ENCODE peak calls at places on chromosomes 1 and 21, in ten cellular contexts. Z is hepatic stellate cell; O is stimulated activated CD4-positive, alpha-beta T cell treated with anti-CD3 and anti-CD28 coated beads, Interleukin-4, amount 100 ng/mL, for 24 hours; K is stimulated activated CD8-positive, alpha-beta memory T cell treated with anti-CD3 and anti-CD28 coated beads, Interleukin-15, amount 100 ng/mL, for 1 hour; M is stomach; B is right atrium auricular region; L is activated gamma-delta T cell treated with anti-CD3 and anti-CD28 coated beads, Interleukin-2, amount 50 U/mL, for 16 hours; R is right cardiac atrium; G is CD8-positive, alpha-beta T cell; F is H54. T is an unnamed sample.

GRCh38 chr1:100452641-100453040 is 85.3 kb upstream of the GPR88 start:
- DNase-seq in B (no peak), K (no peak), R (no peak), O (no peak), M (no peak), Z (no peak), F (no peak), L (no peak), G (no peak), T (no peak)

GRCh38 chr1:66925944-66926343 is 1.2 kb downstream of the MIER1 start:
- DNase-seq in F (no peak), B (no peak), K (no peak), O (no peak), Z (no peak), L (no peak), R (no peak), G (no peak), M (no peak), T (no peak)

GRCh38 chr1:28428990-28429520 is 59.5 kb downstream of the PHACTR4 start:
- DNase-seq in O (no peak), R (no peak), B (no peak), G (no peak), K (no peak), F (no peak), Z (no peak), L (no peak), M (no peak), T (no peak)

GRCh38 chr1:110749960-110750359 is 75.2 kb upstream of the KCNA3 start:
- DNase-seq in F (no peak), L (no peak), M (no peak), G (no peak), K (no peak), Z (no peak), B (no peak), R (no peak), O (no peak), T (no peak)

GRCh38 chr21:34335316-34335715 is 28.5 kb upstream of the KCNE2 start:
- DNase-seq in R (no peak), B (no peak), F (no peak), K (no peak), M (no peak), L (no peak), G (no peak), O (no peak), Z (no peak), T (no peak)

GRCh38 chr1:2067393-2067792 is 17.2 kb downstream of the PRKCZ start:
- DNase-seq in O (no peak), R (peak; percentile 5), B (no peak), Z (no peak), F (no peak), M (no peak), L (no peak), G (no peak), K (no peak), T (no peak)

GRCh38 chr1:55129194-55129728 is 85.9 kb downstream of the USP24 start:
- DNase-seq in R (peak; percentile 62), K (no peak), B (no peak), L (no peak), M (no peak), Z (no peak), F (no peak), G (no peak), O (no peak), T (no peak)

GRCh38 chr21:31678478-31678877 is 19.0 kb downstream of the SOD1 start:
- DNase-seq in L (no peak), K (no peak), O (no peak), M (no peak), Z (no peak), R (no peak), B (no peak), G (no peak), F (no peak), T (no peak)

GRCh38 chr21:45531393-45532215 is 10.6 kb downstream of the SLC19A1 start:
- DNase-seq in F (no peak), O (no peak), G (no peak), B (no peak), K (no peak), M (peak; percentile 23), L (no peak), R (peak; percentile 57), Z (no peak), T (no peak)

GRCh38 chr21:45112371-45112770 is 38.0 kb downstream of the ADARB1 start:
- DNase-seq in G (no peak), B (no peak), K (no peak), F (peak; percentile 60), O (no peak), R (no peak), L (no peak), Z (peak; percentile 71), M (no peak), T (no peak)

GRCh38 chr1:179955318-179955638 is 668 bp downstream of the CEP350 start:
- DNase-seq in L (no peak), K (no peak), O (no peak), F (no peak), M (no peak), G (no peak), B (no peak), Z (no peak), R (no peak), T (no peak)

GRCh38 chr1:210123924-210124589 is 108.5 kb upstream of the SERTAD4 start:
- DNase-seq in Z (peak; percentile 37), R (no peak), M (no peak), B (no peak), L (no peak), G (no peak), F (peak; percentile 19), K (no peak), O (no peak), T (no peak)

GRCh38 chr21:44994581-44995171 is 54.8 kb downstream of the SLX9 start:
- DNase-seq in Z (no peak), K (no peak), G (no peak), O (no peak), M (no peak), L (no peak), R (peak; percentile 67), B (no peak), F (no peak), T (no peak)

GRCh38 chr1:186682721-186683120 is 2.5 kb upstream of the PTGS2 start:
- DNase-seq in B (no peak), G (no peak), O (no peak), F (no peak), Z (peak; percentile 15), M (no peak), K (no peak), R (no peak), L (no peak), T (no peak)

GRCh38 chr1:161382214-161383019 is 14.7 kb upstream of the CFAP126 start:
- DNase-seq in Z (peak; percentile 48), O (no peak), F (peak; percentile 39), M (no peak), K (no peak), B (no peak), R (no peak), G (no peak), L (no peak), T (no peak)

GRCh38 chr1:167502719-167503452 is 15.4 kb downstream of the CD247 start:
- DNase-seq in G (no peak), M (no peak), O (peak; percentile 2), B (no peak), L (no peak), Z (no peak), F (no peak), K (no peak), R (no peak), T (no peak)

GRCh38 chr21:45555557-45556301 is 13.5 kb upstream of the SLC19A1 start:
- DNase-seq in B (peak; percentile 84), M (peak; percentile 89), G (no peak), O (no peak), R (peak; percentile 90), F (peak; percentile 98), K (no peak), L (peak; percentile 37), Z (peak; percentile 90), T (no peak)

GRCh38 chr1:147840909-147841308 is 61.7 kb upstream of the GJA8 start:
- DNase-seq in L (no peak), Z (no peak), M (no peak), R (no peak), G (no peak), O (peak; percentile 6), K (no peak), F (no peak), B (no peak), T (peak; percentile 20)

GRCh38 chr21:29449306-29449940 is 150.7 kb downstream of the BACH1 start:
- DNase-seq in F (no peak), M (no peak), K (no peak), L (no peak), R (no peak), Z (no peak), G (no peak), O (no peak), B (no peak), T (no peak)

GRCh38 chr1:97006044-97006676 is 284.6 kb downstream of the PTBP2 start:
- DNase-seq in G (no peak), O (no peak), R (peak; percentile 76), F (no peak), B (peak; percentile 63), M (no peak), K (no peak), L (no peak), Z (peak; percentile 8), T (no peak)

GRCh38 chr21:44800103-44800502 is 1.5 kb downstream of the UBE2G2 start:
- DNase-seq in R (no peak), Z (no peak), O (no peak), G (no peak), B (no peak), M (peak; percentile 38), K (no peak), L (no peak), F (no peak), T (peak; percentile 36)

GRCh38 chr1:71049951-71050598 is 2.5 kb upstream of the PTGER3 start:
- DNase-seq in B (no peak), O (no peak), G (no peak), M (no peak), L (no peak), K (no peak), F (peak; percentile 32), R (no peak), Z (peak; percentile 61), T (no peak)

GRCh38 chr21:38985423-38986378 is 180.0 kb downstream of the ETS2 start:
- DNase-seq in K (no peak), F (peak; percentile 23), R (peak; percentile 80), O (peak; percentile 57), M (peak; percentile 30), Z (peak; percentile 88), B (peak; percentile 79), L (peak; percentile 31), G (no peak), T (peak; percentile 76)

T was measured in activated CD4-positive, alpha-beta memory T cell treated with anti-CD3 and anti-CD28 coated beads for 36 hours.